ENCODE peak calls at places on chromosomes 6 and 20, in five cellular contexts. D, Q, C, M and G are unnamed samples.

GRCh38 chr20:48735112-48735511 is 92.7 kb downstream of the PREX1 start:
- DNase-seq in D (no peak), M (no peak), C (no peak), Q (no peak), G (no peak)

GRCh38 chr20:14997791-14998190 is 660.4 kb upstream of the FLRT3 start:
- DNase-seq in C (peak; percentile 43), Q (no peak), M (peak; percentile 82), D (no peak), G (no peak)

GRCh38 chr6:158415666-158416065 is 103.4 kb downstream of the TULP4 start:
- DNase-seq in C (no peak), M (no peak), D (no peak), Q (no peak), G (no peak)

GRCh38 chr20:44073011-44073674 is 113.8 kb downstream of the JPH2 start:
- DNase-seq in Q (no peak), C (no peak), D (no peak), M (no peak), G (no peak)

GRCh38 chr20:23763345-23763744 is 12.6 kb upstream of the CST1 start:
- DNase-seq in D (no peak), M (no peak), C (no peak), Q (no peak), G (no peak)

GRCh38 chr20:48238326-48238725 is 453.0 kb upstream of the SULF2 start:
- DNase-seq in D (no peak), M (peak; percentile 11), Q (no peak), C (peak; percentile 51), G (no peak)

GRCh38 chr20:38033330-38034107 is at the start of the genes RPRD1B and TTI1:
- DNase-seq in M (peak; percentile 86), D (peak; percentile 84), Q (peak; percentile 90), C (peak; percentile 93), G (peak; percentile 87)

GRCh38 chr20:46311039-46311650 is 2.8 kb upstream of the CDH22 start:
- DNase-seq in Q (no peak), C (no peak), M (no peak), D (no peak), G (no peak)

GRCh38 chr6:122289721-122290501 is 109.5 kb upstream of the HSF2 start:
- DNase-seq in D (no peak), Q (peak; percentile 62), M (peak; percentile 14), C (peak; percentile 18), G (no peak)

GRCh38 chr20:6909608-6910007 is 142.1 kb downstream of the BMP2 start:
- DNase-seq in M (no peak), C (no peak), Q (no peak), D (no peak), G (no peak)

GRCh38 chr6:1262704-1263038 is 49.2 kb upstream of the FOXQ1 start:
- DNase-seq in M (no peak), D (no peak), C (no peak), Q (no peak), G (no peak)

GRCh38 chr6:100573169-100573568 is 108.4 kb upstream of the SIM1 start:
- DNase-seq in M (peak; percentile 68), C (peak; percentile 22), D (no peak), Q (peak; percentile 21), G (peak; percentile 7)

GRCh38 chr20:35226775-35227681 is 538 bp downstream of the MMP24 start:
- DNase-seq in C (peak; percentile 54), Q (peak; percentile 50), D (peak; percentile 18), M (peak; percentile 43), G (peak; percentile 41)

GRCh38 chr20:55143605-55144004 is 668.2 kb downstream of the DOK5 start:
- DNase-seq in Q (no peak), M (no peak), C (no peak), D (no peak), G (no peak)

GRCh38 chr6:144588674-144589325 is 303.7 kb downstream of the UTRN start:
- DNase-seq in Q (no peak), D (no peak), M (peak; percentile 20), C (no peak), G (no peak)

GRCh38 chr6:2980465-2980855 is 9.1 kb upstream of the SERPINB6 start:
- DNase-seq in D (no peak), C (no peak), Q (no peak), M (no peak), G (no peak)

GRCh38 chr6:159433550-159433949 is 259.5 kb downstream of the SOD2 start:
- DNase-seq in Q (no peak), D (no peak), M (no peak), C (no peak), G (no peak)